ENCODE peak calls at places on chromosomes 7 and 10, in ten cellular contexts. P is K562, I is right cardiac atrium, Y is small intestine, Q is foreskin keratinocyte, O is hepatocyte, Z is fibroblast of lung, L is breast epithelium, W is Panc1, S is H9. T is an unnamed sample.

GRCh38 chr10:117477961-117478670 is 64.4 kb upstream of the EMX2 start:
- DNase-seq in P (peak; percentile 17), L (no peak), S (no peak), W (peak; percentile 30), O (peak; percentile 54), Q (peak; percentile 97), Y (peak; percentile 33), Z (no peak), I (no peak), T (no peak)

GRCh38 chr7:126979722-126980121 is 273.0 kb downstream of the GRM8 start:
- DNase-seq in Q (no peak), Y (no peak), L (no peak), I (no peak), O (no peak), P (no peak), S (no peak), W (no peak), Z (no peak), T (no peak)

GRCh38 chr7:151720297-151720696 is 156.6 kb downstream of the PRKAG2 start:
- DNase-seq in Z (no peak), I (no peak), Y (no peak), P (no peak), O (no peak), W (no peak), L (no peak), Q (no peak), S (no peak), T (no peak)

GRCh38 chr7:826230-826905 is 5.9 kb upstream of the SUN1 start:
- DNase-seq in P (no peak), I (no peak), L (no peak), Q (no peak), W (no peak), Z (no peak), S (no peak), Y (no peak), O (no peak), T (peak; percentile 57)

GRCh38 chr10:128150045-128150493 is 23.8 kb upstream of the MKI67 start:
- DNase-seq in Q (peak; percentile 55), Y (peak; percentile 79), L (no peak), Z (peak; percentile 66), W (no peak), O (peak; percentile 91), I (peak; percentile 82), S (peak; percentile 78), P (peak; percentile 80), T (peak; percentile 87)

GRCh38 chr10:16910795-16911164 is 93.6 kb upstream of the RSU1 start:
- DNase-seq in L (no peak), W (no peak), I (no peak), Q (no peak), S (no peak), Y (no peak), O (no peak), Z (no peak), P (no peak), T (no peak)

GRCh38 chr7:155455776-155456516 is 2.0 kb upstream of the EN2 start:
- DNase-seq in W (no peak), Y (no peak), O (no peak), S (no peak), Q (no peak), P (no peak), L (no peak), Z (no peak), I (no peak), T (no peak)

GRCh38 chr10:99008106-99008505 is 227.5 kb downstream of the HPSE2 start:
- DNase-seq in S (no peak), P (no peak), Q (no peak), L (no peak), O (no peak), I (no peak), W (no peak), Z (peak; percentile 9), Y (no peak), T (no peak)

GRCh38 chr7:128742206-128742605 is 3.0 kb downstream of the CALU start:
- DNase-seq in Q (peak; percentile 66), Y (no peak), Z (peak; percentile 91), W (peak; percentile 8), S (no peak), I (no peak), O (no peak), P (no peak), L (no peak), T (no peak)

GRCh38 chr10:96840841-96841518 is 8.9 kb downstream of the LCOR start:
- DNase-seq in L (no peak), O (peak; percentile 41), S (no peak), Y (peak; percentile 23), P (peak; percentile 62), I (no peak), Q (peak; percentile 88), Z (peak; percentile 41), W (no peak), T (no peak)

GRCh38 chr7:104208421-104208780 is 588 bp upstream of the ORC5 start:
- DNase-seq in P (no peak), L (no peak), Q (no peak), Y (no peak), S (no peak), O (no peak), I (no peak), Z (no peak), W (no peak), T (no peak)

GRCh38 chr7:104207348-104207730 is 474 bp downstream of the ORC5 start:
- DNase-seq in L (no peak), P (peak; percentile 32), Z (peak; percentile 33), I (no peak), O (no peak), Q (no peak), S (no peak), Y (no peak), W (no peak), T (no peak)

GRCh38 chr7:104209063-104209462 is 1.2 kb upstream of the ORC5 start:
- DNase-seq in S (no peak), Z (no peak), L (no peak), O (no peak), Q (no peak), Y (no peak), I (no peak), W (no peak), P (no peak), T (no peak)

GRCh38 chr7:104206841-104207240 is 972 bp downstream of the ORC5 start:
- DNase-seq in P (peak; percentile 17), Y (no peak), Z (no peak), Q (peak; percentile 0), L (no peak), O (no peak), W (no peak), S (no peak), I (no peak), T (no peak)

DNA sequence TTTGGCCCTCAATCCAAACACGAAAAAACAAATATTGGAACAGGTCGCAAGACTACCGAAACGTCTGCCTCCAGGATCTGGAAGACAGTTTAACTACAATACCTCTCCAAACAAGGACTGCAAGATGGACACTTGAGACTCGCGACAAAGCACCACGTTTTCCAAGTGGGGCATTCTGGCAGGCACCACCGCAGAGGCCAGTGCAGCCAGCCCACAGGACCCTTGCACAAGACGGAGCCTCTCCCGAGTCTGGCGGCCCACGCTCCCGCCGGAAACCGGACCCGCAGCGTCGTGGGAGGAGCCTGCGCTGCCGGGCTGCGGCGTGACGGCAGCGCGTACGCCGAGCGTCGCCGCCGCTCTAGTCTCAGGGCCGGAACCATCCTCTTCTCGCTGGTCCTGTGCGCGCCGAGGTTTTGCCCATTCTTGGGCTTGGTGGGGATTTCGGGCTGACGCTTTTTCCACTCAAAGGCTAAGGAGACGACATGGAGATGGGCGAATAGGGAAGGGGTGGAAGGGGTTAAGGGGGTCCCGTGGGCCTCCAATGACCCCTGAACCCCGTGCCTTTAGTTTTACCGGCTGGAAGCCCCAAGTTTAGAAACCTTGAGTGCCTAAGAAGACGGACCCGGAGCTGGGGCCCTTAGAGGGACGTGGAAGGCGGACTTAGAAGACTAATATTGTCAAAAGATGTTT is at the start of gene ORC5:
- DNase-seq in L (peak; percentile 50), O (peak; percentile 80), Q (peak; percentile 65), Y (peak; percentile 78), I (peak; percentile 92), P (peak; percentile 95), S (peak; percentile 45), Z (peak; percentile 76), W (peak; percentile 38), T (peak; percentile 76)
- H3K27ac ChIP-seq in L (peak within 1 kb of the TSS; percentile 80), O (peak within 1 kb of the TSS; percentile 85), Q (peak within 1 kb of the TSS; percentile 86), Y (no peak within 1 kb of the TSS), I (peak within 1 kb of the TSS; percentile 85), P (peak within 1 kb of the TSS; percentile 86), S (no peak within 1 kb of the TSS), Z (peak within 1 kb of the TSS; percentile 84), W (peak within 1 kb of the TSS; percentile 96), T (peak within 1 kb of the TSS; percentile 88)

GRCh38 chr10:115092555-115093285 is 445 bp upstream of the ATRNL1 start:
- DNase-seq in P (no peak), O (peak; percentile 68), W (no peak), Q (peak; percentile 4), Y (no peak), L (no peak), S (peak; percentile 65), Z (peak; percentile 58), I (peak; percentile 51), T (peak; percentile 71)
- H3K27ac ChIP-seq in P (no peak overlapping the region), O (peak overlapping the region; percentile 93), W (peak overlapping the region; percentile 49), Q (no peak overlapping the region), Y (no peak overlapping the region), L (no peak overlapping the region), S (no peak overlapping the region), Z (no peak overlapping the region), I (no peak overlapping the region), T (peak overlapping the region; percentile 95)

GRCh38 chr7:76165973-76166403 is 35.7 kb upstream of the SRRM3 start:
- DNase-seq in L (no peak), W (no peak), Y (no peak), Q (peak; percentile 7), Z (no peak), O (no peak), S (peak; percentile 20), P (no peak), I (peak; percentile 35), T (no peak)
- H3K27ac ChIP-seq in L (peak overlapping the region; percentile 78), W (peak overlapping the region; percentile 85), Y (peak overlapping the region; percentile 72), Q (peak overlapping the region; percentile 58), Z (peak overlapping the region; percentile 61), O (peak overlapping the region; percentile 94), S (peak overlapping the region; percentile 19), P (peak overlapping the region; percentile 87), I (peak overlapping the region; percentile 58), T (peak overlapping the region; percentile 13)

GRCh38 chr10:47258921-47259320 is 41.1 kb upstream of the GDF10 start:
- DNase-seq in Z (no peak), O (no peak), L (peak; percentile 2), Y (no peak), I (no peak), S (no peak), Q (no peak), W (no peak), P (no peak), T (no peak)

GRCh38 chr10:47259521-47259920 is 40.5 kb upstream of the GDF10 start:
- DNase-seq in Y (no peak), S (no peak), Z (no peak), Q (no peak), I (no peak), P (no peak), O (no peak), W (no peak), L (peak; percentile 8), T (no peak)

GRCh38 chr10:47261121-47261520 is 38.9 kb upstream of the GDF10 start:
- DNase-seq in Z (no peak), L (no peak), Q (no peak), Y (peak; percentile 19), I (no peak), S (no peak), O (no peak), P (no peak), W (no peak), T (no peak)

GRCh38 chr10:47261556-47261955 is 38.4 kb upstream of the GDF10 start:
- DNase-seq in S (no peak), P (no peak), Y (no peak), Z (no peak), Q (no peak), W (no peak), L (peak; percentile 2), O (no peak), I (no peak), T (no peak)

GRCh38 chr10:47260505-47261111 is 39.4 kb upstream of the GDF10 start:
- DNase-seq in Z (no peak), I (no peak), P (peak; percentile 57), L (peak; percentile 7), Y (no peak), W (no peak), Q (no peak), O (no peak), S (no peak), T (peak; percentile 51)
- H3K27ac ChIP-seq in Z (no peak overlapping the region), I (no peak overlapping the region), P (no peak overlapping the region), L (no peak overlapping the region), Y (no peak overlapping the region), W (no peak overlapping the region), Q (no peak overlapping the region), O (no peak overlapping the region), S (no peak overlapping the region), T (no peak overlapping the region)